ENCODE peak calls at places on chromosomes 12 and 14, in six cellular contexts. M is transverse colon, G is LNCaP clone FGC, I is psoas muscle, V is MM.1S, R is HepG2. B is an unnamed sample.

GRCh38 chr12:19273482-19274330 is 144.2 kb downstream of the PLEKHA5 start:
- DNase-seq in M (peak), G (peak), I (peak), V (no peak), R (peak), B (no peak)

GRCh38 chr12:113900711-113901110 is 65.4 kb downstream of the RBM19 start:
- DNase-seq in M (no peak), G (peak), I (no peak), V (no peak), R (no peak), B (no peak)

GRCh38 chr12:52217223-52217622 is 15.8 kb upstream of the KRT7 start:
- DNase-seq in M (peak), G (peak), I (no peak), V (no peak), R (no peak), B (peak)

GRCh38 chr14:36662543-36663403 is 1.1 kb downstream of the PAX9 start:
- DNase-seq in M (no peak), G (peak), I (no peak), V (no peak), R (no peak), B (no peak)

GRCh38 chr12:115444336-115444735 is 760.4 kb upstream of the TBX3 start:
- DNase-seq in M (no peak), G (no peak), I (no peak), V (no peak), R (no peak), B (no peak)

GRCh38 chr12:122106891-122107660 is 28.5 kb downstream of the MLXIP start:
- DNase-seq in M (peak), G (no peak), I (no peak), V (no peak), R (no peak), B (no peak)

GRCh38 chr14:90850487-90850886 is 34.3 kb upstream of the TTC7B start:
- DNase-seq in M (no peak), G (no peak), I (no peak), V (no peak), R (peak), B (no peak)

GRCh38 chr12:120916561-120916960 is 12.4 kb upstream of the SPPL3 start:
- DNase-seq in M (no peak), G (no peak), I (no peak), V (no peak), R (no peak), B (no peak)

GRCh38 chr12:62692884-62693283 is 226.3 kb downstream of the MON2 start:
- DNase-seq in M (no peak), G (no peak), I (no peak), V (no peak), R (no peak), B (no peak)

GRCh38 chr12:89671469-89671868 is 37.2 kb downstream of the ATP2B1 start:
- DNase-seq in M (no peak), G (no peak), I (no peak), V (no peak), R (no peak), B (no peak)

GRCh38 chr12:80766897-80767296 is 50.2 kb downstream of the MYF5 start:
- DNase-seq in M (no peak), G (no peak), I (no peak), V (no peak), R (no peak), B (no peak)

GRCh38 chr14:106268013-106268727 is 741.8 kb downstream of the TMEM121 start:
- DNase-seq in M (peak), G (no peak), I (no peak), V (no peak), R (no peak), B (peak)

GRCh38 chr14:105120056-105120455 is 48.5 kb downstream of the JAG2 start:
- DNase-seq in M (no peak), G (no peak), I (no peak), V (no peak), R (no peak), B (no peak)

GRCh38 chr12:83015390-83016225 is 328.9 kb downstream of the TMTC2 start:
- DNase-seq in M (no peak), G (no peak), I (no peak), V (no peak), R (no peak), B (no peak)

GRCh38 chr12:31323466-31324115 is 2.4 kb downstream of the SINHCAF start:
- DNase-seq in M (peak), G (no peak), I (no peak), V (peak), R (no peak), B (peak)

GRCh38 chr14:84566109-84566508 is 963.8 kb upstream of the FLRT2 start:
- DNase-seq in M (no peak), G (no peak), I (no peak), V (no peak), R (no peak), B (no peak)

GRCh38 chr12:61860439-61860838 is 399.8 kb upstream of the USP15 start:
- DNase-seq in M (no peak), G (no peak), I (no peak), V (no peak), R (no peak), B (no peak)

GRCh38 chr14:61934385-61934784 is 172.2 kb downstream of the SNAPC1 start:
- DNase-seq in M (no peak), G (no peak), I (no peak), V (no peak), R (no peak), B (no peak)

GRCh38 chr14:74955229-74955999 is at the start of gene PGF:
- DNase-seq in M (peak), G (no peak), I (peak), V (no peak), R (no peak), B (peak)

GRCh38 chr12:9669534-9669933 is at the start of gene CLEC2D:
- DNase-seq in M (no peak), G (no peak), I (no peak), V (no peak), R (no peak), B (no peak)
- H3K4me3 ChIP-seq in M (peak), G (no peak), I (no peak), V (no peak), R (no peak), B (no peak)

GRCh38 chr12:92505373-92506340 is 197.1 kb upstream of the PLEKHG7 start:
- DNase-seq in M (peak), G (no peak), I (peak), V (no peak), R (no peak), B (no peak)

GRCh38 chr12:92503977-92504966 is 198.5 kb upstream of the PLEKHG7 start:
- DNase-seq in M (peak), G (no peak), I (peak), V (no peak), R (peak), B (no peak)

GRCh38 chr12:92509156-92509758 is 193.5 kb upstream of the PLEKHG7 start:
- DNase-seq in M (no peak), G (no peak), I (no peak), V (no peak), R (no peak), B (no peak)

GRCh38 chr12:92506891-92507290 is 195.9 kb upstream of the PLEKHG7 start:
- DNase-seq in M (no peak), G (no peak), I (no peak), V (no peak), R (no peak), B (no peak)

GRCh38 chr12:92506460-92506859 is 196.3 kb upstream of the PLEKHG7 start:
- DNase-seq in M (no peak), G (no peak), I (no peak), V (no peak), R (no peak), B (no peak)
- TF ChIP-seq CTCF in M (no peak), G (no peak), I (no peak), V (no peak), R (peak), B (no peak)

GRCh38 chr12:98743362-98743953 is 98.4 kb downstream of the APAF1 start:
- DNase-seq in M (no peak), G (no peak), I (no peak), V (no peak), R (peak), B (peak)
- H3K4me3 ChIP-seq in M (no peak), G (no peak), I (no peak), V (no peak), R (no peak), B (no peak)

DNA sequence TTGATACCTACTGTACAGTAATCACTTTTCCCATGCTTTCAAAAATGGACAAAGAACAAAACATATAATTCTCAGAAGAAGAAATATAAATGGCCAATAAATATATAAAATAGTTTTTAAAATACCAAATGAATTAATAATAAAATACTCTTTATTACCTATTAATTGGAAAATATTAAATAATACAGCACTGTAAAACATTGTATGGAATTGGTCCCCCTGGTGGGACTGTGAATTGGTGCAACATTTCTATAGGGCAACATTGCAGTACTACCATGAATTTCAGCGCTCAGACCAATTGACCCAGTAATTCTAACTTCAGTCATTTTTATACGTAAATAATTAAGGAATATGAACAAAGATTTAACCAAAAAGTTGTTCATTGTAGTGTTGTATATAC is 162.6 kb downstream of the PELI2 start:
- DNase-seq in M (no peak), G (no peak), I (no peak), V (no peak), R (no peak), B (no peak)
- TF ChIP-seq CTCF in M (peak), G (peak), I (no peak), V (no peak), R (no peak), B (peak)

GRCh38 chr12:13193403-13194100 is 3.0 kb upstream of the EMP1 start:
- DNase-seq in M (no peak), G (no peak), I (no peak), V (no peak), R (no peak), B (no peak)

GRCh38 chr12:13194462-13195110 is 1.9 kb upstream of the EMP1 start:
- DNase-seq in M (no peak), G (no peak), I (no peak), V (no peak), R (no peak), B (peak)

GRCh38 chr12:13195848-13196301 is 651 bp upstream of the EMP1 start:
- DNase-seq in M (peak), G (no peak), I (no peak), V (no peak), R (no peak), B (peak)

GRCh38 chr12:13196302-13196921 is at the start of gene EMP1:
- DNase-seq in M (peak), G (peak), I (peak), V (peak), R (peak), B (no peak)

GRCh38 chr12:13195244-13195643 is 1.3 kb upstream of the EMP1 start:
- DNase-seq in M (no peak), G (no peak), I (no peak), V (no peak), R (no peak), B (no peak)
- H3K4me3 ChIP-seq in M (no peak), G (no peak), I (no peak), V (no peak), R (no peak), B (no peak)

GRCh38 chr12:14937689-14938088 is 648 bp downstream of the ERP27 start:
- DNase-seq in M (no peak), G (no peak), I (no peak), V (peak), R (no peak), B (no peak)
- TF ChIP-seq CTCF in M (no peak), G (no peak), I (no peak), V (peak), R (no peak), B (peak)

GRCh38 chr14:94484476-94484875 is 8.5 kb upstream of the SERPINA9 start:
- DNase-seq in M (no peak), G (no peak), I (no peak), V (no peak), R (no peak), B (no peak)

GRCh38 chr14:94483729-94484275 is 7.8 kb upstream of the SERPINA9 start:
- DNase-seq in M (no peak), G (no peak), I (no peak), V (no peak), R (no peak), B (no peak)

GRCh38 chr14:94483071-94483451 is 7.1 kb upstream of the SERPINA9 start:
- DNase-seq in M (no peak), G (no peak), I (no peak), V (no peak), R (no peak), B (no peak)

GRCh38 chr14:94486883-94487282 is 10.9 kb upstream of the SERPINA9 start:
- DNase-seq in M (no peak), G (no peak), I (no peak), V (no peak), R (no peak), B (no peak)

DNA sequence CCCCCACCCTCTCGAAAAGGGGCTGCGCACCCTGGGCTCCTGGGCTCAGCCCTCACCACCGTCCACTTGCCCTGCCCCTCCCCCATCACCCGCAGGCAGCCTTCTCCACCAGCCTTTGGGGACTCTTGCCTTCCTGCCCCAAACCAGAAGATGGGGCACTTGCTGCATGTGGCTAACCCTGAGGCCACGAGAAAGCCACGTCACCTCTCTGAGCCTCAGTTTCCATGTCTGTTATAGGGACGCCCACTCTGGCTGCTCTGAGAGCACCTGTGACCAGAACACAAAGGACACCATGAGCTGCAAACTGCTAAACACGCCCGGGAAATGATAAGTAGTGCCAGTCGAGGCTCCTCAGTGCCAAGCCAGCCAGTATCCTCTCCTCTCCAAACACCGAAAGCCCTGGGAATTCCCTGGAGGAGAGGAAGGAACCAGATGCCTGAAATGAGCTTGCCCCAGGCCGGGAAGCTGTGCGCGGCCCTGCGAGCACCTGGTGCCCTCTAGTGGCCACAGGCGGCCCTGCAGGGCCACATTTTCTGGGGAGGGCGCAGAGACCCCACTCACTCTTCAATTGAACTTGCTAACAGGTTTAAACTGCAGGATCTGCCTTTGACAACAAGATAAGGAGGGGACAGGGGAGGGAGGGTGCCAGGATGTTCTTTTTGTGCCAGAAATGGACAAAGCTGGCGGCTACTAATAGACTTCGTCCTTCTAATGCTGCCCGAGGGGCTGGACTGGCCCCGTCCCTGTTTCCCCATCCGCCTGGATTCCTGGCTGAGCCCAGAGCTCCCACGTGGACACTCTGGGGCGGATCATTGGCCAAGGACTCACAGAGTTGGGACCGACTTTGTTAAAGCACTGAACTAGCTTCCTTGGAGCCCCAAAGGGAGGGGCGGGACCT is 10.2 kb upstream of the SERPINA9 start:
- DNase-seq in M (peak), G (peak), I (peak), V (no peak), R (peak), B (peak)
- H3K4me3 ChIP-seq in M (no peak), G (no peak), I (no peak), V (no peak), R (no peak), B (peak)

GRCh38 chr14:73935666-73936065 is 14.2 kb downstream of the FAM161B start:
- DNase-seq in M (no peak), G (no peak), I (no peak), V (no peak), R (no peak), B (peak)
- TF ChIP-seq CTCF in M (peak), G (peak), I (no peak), V (peak), R (no peak), B (no peak)

GRCh38 chr12:15776532-15776931 is 12.7 kb downstream of the EPS8 start:
- DNase-seq in M (no peak), G (no peak), I (no peak), V (no peak), R (no peak), B (no peak)
- H3K4me3 ChIP-seq in M (no peak), G (no peak), I (no peak), V (no peak), R (no peak), B (no peak)

B was measured in Caco-2.